ENCODE peak calls at places on chromosomes 13 and 19, in five cellular contexts. G is WERI-Rb-1; O is amniotic stem cell; H is stimulated activated CD4-positive, alpha-beta T cell treated with anti-CD3 and anti-CD28 coated beads, Interleukin-4, amount 100 ng/mL, for 24 hours; D is amygdala. A is an unnamed sample.

GRCh38 chr13:100075700-100076587 is 12.9 kb upstream of the PCCA start:
- DNase-seq in G (no peak), O (no peak), H (no peak), D (no peak), A (no peak)

GRCh38 chr19:40347476-40348124 is 597 bp downstream of the C19orf47 start:
- DNase-seq in G (no peak), O (no peak), H (no peak), D (no peak), A (no peak)

GRCh38 chr13:34344761-34345600 is 527.0 kb downstream of the RFC3 start:
- DNase-seq in G (no peak), O (no peak), H (no peak), D (no peak), A (no peak)

GRCh38 chr19:47035127-47035494 is 13.3 kb downstream of the TMEM160 start:
- DNase-seq in G (peak; percentile 74), O (no peak), H (no peak), D (no peak), A (no peak)

GRCh38 chr19:2631213-2631821 is 71.2 kb downstream of the GNG7 start:
- DNase-seq in G (no peak), O (no peak), H (no peak), D (no peak), A (no peak)

GRCh38 chr19:48969276-48970138 is 4.4 kb downstream of the FTL start:
- DNase-seq in G (no peak), O (no peak), H (no peak), D (no peak), A (no peak)

GRCh38 chr13:98262307-98262706 is 85.2 kb upstream of the RNF113B start:
- DNase-seq in G (no peak), O (no peak), H (no peak), D (no peak), A (no peak)

GRCh38 chr13:84607614-84608013 is 725.3 kb upstream of the SLITRK1 start:
- DNase-seq in G (no peak), O (peak; percentile 27), H (no peak), D (no peak), A (no peak)

GRCh38 chr19:34366670-34367423 is 1.9 kb downstream of the GPI start:
- DNase-seq in G (no peak), O (peak; percentile 4), H (no peak), D (no peak), A (no peak)

GRCh38 chr13:27383104-27383921 is 41.1 kb upstream of the GTF3A start:
- DNase-seq in G (no peak), O (no peak), H (no peak), D (no peak), A (no peak)

GRCh38 chr13:97921146-97921776 is 32.2 kb upstream of the IPO5 start:
- DNase-seq in G (no peak), O (no peak), H (no peak), D (no peak), A (no peak)

GRCh38 chr13:39597828-39598227 is 5.2 kb downstream of the LHFPL6 start:
- DNase-seq in G (no peak), O (no peak), H (no peak), D (no peak), A (no peak)

GRCh38 chr13:37412271-37412683 is 186.3 kb downstream of the POSTN start:
- DNase-seq in G (no peak), O (no peak), H (no peak), D (no peak), A (no peak)

GRCh38 chr13:39038569-39038898 is 278 bp downstream of the NHLRC3 start:
- DNase-seq in G (no peak), O (no peak), H (peak; percentile 65), D (no peak), A (no peak)

GRCh38 chr13:110559429-110559943 is 2.0 kb downstream of the RAB20 start:
- DNase-seq in G (no peak), O (no peak), H (no peak), D (no peak), A (peak; percentile 36)

GRCh38 chr19:30272554-30272953 is 99.6 kb upstream of the ZNF536 start:
- DNase-seq in G (no peak), O (no peak), H (no peak), D (no peak), A (no peak)

GRCh38 chr19:15122331-15123030 is 15.3 kb downstream of the SYDE1 start:
- DNase-seq in G (no peak), O (no peak), H (no peak), D (no peak), A (no peak)

GRCh38 chr19:45071969-45072790 is 4.1 kb downstream of the ZNF296 start:
- DNase-seq in G (no peak), O (no peak), H (no peak), D (peak; percentile 19), A (no peak)

GRCh38 chr19:35141627-35142401 is 1.2 kb upstream of the FXYD7 start:
- DNase-seq in G (peak; percentile 38), O (no peak), H (peak; percentile 22), D (no peak), A (no peak)

GRCh38 chr19:58279042-58279924 is 528 bp downstream of the ZNF8 start:
- DNase-seq in G (peak; percentile 87), O (peak; percentile 43), H (peak; percentile 52), D (peak; percentile 52), A (peak; percentile 33)

GRCh38 chr13:113203507-113204377 is 4.7 kb downstream of the PCID2 start:
- DNase-seq in G (no peak), O (no peak), H (no peak), D (no peak), A (no peak)